ENCODE peak calls at places on chromosome 2, in seven cellular contexts. H is ovary; I is thoracic aorta; F is fibroblast of the aortic adventitia; P is endothelial cell; R is CD4-positive, alpha-beta T cell; Q is AG09319. Y is an unnamed sample.

GRCh38 chr2:71898851-71899681 is 248.6 kb downstream of the CYP26B1 start:
- DNase-seq in R (no peak), I (no peak), H (no peak), P (no peak), F (no peak), Q (no peak), Y (no peak)

GRCh38 chr2:215850380-215850779 is 163.0 kb downstream of the MREG start:
- DNase-seq in H (no peak), P (no peak), R (no peak), Q (no peak), I (no peak), F (no peak), Y (peak)

GRCh38 chr2:144835634-144836351 is 315.9 kb upstream of the ZEB2 start:
- DNase-seq in P (no peak), R (no peak), F (peak), Q (no peak), H (no peak), I (no peak), Y (peak)

GRCh38 chr2:3535794-3536681 is 16.7 kb upstream of the ADI1 start:
- DNase-seq in Q (peak), F (peak), I (peak), R (no peak), P (no peak), H (peak), Y (peak)

GRCh38 chr2:215653344-215654015 is 217.6 kb upstream of the FN1 start:
- DNase-seq in P (no peak), I (no peak), H (no peak), Q (no peak), F (peak), R (no peak), Y (peak)

GRCh38 chr2:217980036-217980435 is 22.8 kb downstream of the TNS1 start:
- DNase-seq in H (peak), R (no peak), F (no peak), I (no peak), P (no peak), Q (no peak), Y (no peak)

GRCh38 chr2:225378984-225379383 is 20.5 kb upstream of the NYAP2 start:
- DNase-seq in Q (no peak), P (no peak), H (no peak), R (no peak), I (no peak), F (no peak), Y (no peak)

GRCh38 chr2:70887550-70888229 is 48.0 kb upstream of the ATP6V1B1 start:
- DNase-seq in Q (no peak), I (no peak), H (no peak), F (no peak), P (no peak), R (no peak), Y (no peak)

GRCh38 chr2:232927793-232928563 is 57.9 kb downstream of the SNORC start:
- DNase-seq in H (no peak), Q (no peak), I (no peak), R (no peak), P (peak), F (no peak), Y (no peak)

GRCh38 chr2:150567771-150568278 is 80.4 kb upstream of the RND3 start:
- DNase-seq in F (peak), I (no peak), H (no peak), P (no peak), Q (peak), R (no peak), Y (peak)

GRCh38 chr2:17615152-17615551 is 74.7 kb downstream of the VSNL1 start:
- DNase-seq in F (no peak), P (no peak), R (no peak), I (no peak), Q (no peak), H (no peak), Y (no peak)

GRCh38 chr2:195535911-195536522 is 121.0 kb upstream of the SLC39A10 start:
- DNase-seq in I (no peak), R (peak), F (no peak), P (no peak), H (no peak), Q (no peak), Y (no peak)

GRCh38 chr2:30686000-30686399 is 121.2 kb downstream of the CAPN13 start:
- DNase-seq in I (no peak), P (no peak), H (no peak), R (no peak), F (no peak), Q (no peak), Y (no peak)

GRCh38 chr2:27956895-27957294 is 66.4 kb downstream of the BABAM2 start:
- DNase-seq in F (peak), R (no peak), H (no peak), I (no peak), Q (no peak), P (no peak), Y (peak)

GRCh38 chr2:241769819-241770184 is 6.8 kb upstream of the GAL3ST2 start:
- DNase-seq in R (no peak), I (no peak), Q (no peak), H (no peak), P (no peak), F (no peak), Y (no peak)

GRCh38 chr2:98899041-98899702 is 36.9 kb downstream of the CRACDL start:
- DNase-seq in F (no peak), H (no peak), I (no peak), Q (no peak), R (no peak), P (no peak), Y (no peak)

GRCh38 chr2:66095820-66096219 is 339.1 kb upstream of the MEIS1 start:
- DNase-seq in I (no peak), P (no peak), R (no peak), F (no peak), Q (no peak), H (no peak), Y (no peak)

GRCh38 chr2:525021-525420 is 152.2 kb downstream of the TMEM18 start:
- DNase-seq in I (no peak), F (no peak), Q (no peak), H (no peak), P (no peak), R (no peak), Y (no peak)

GRCh38 chr2:39567507-39567906 is 98.2 kb upstream of the TMEM178A start:
- DNase-seq in F (peak), R (no peak), H (no peak), P (no peak), I (no peak), Q (peak), Y (no peak)

GRCh38 chr2:223941579-223942277 is 3.4 kb downstream of the WDFY1 start:
- DNase-seq in R (peak), Q (peak), F (peak), H (no peak), P (no peak), I (no peak), Y (peak)

GRCh38 chr2:218097975-218098374 is 27.9 kb upstream of the CXCR2 start:
- DNase-seq in F (no peak), I (no peak), H (no peak), R (no peak), Q (no peak), P (no peak), Y (no peak)

GRCh38 chr2:221731432-221731831 is 159.3 kb upstream of the EPHA4 start:
- DNase-seq in P (no peak), R (no peak), Q (no peak), F (no peak), I (no peak), H (no peak), Y (peak)

GRCh38 chr2:176424756-176425155 is 155.5 kb downstream of the MTX2 start:
- DNase-seq in I (no peak), P (no peak), Q (no peak), H (no peak), F (no peak), R (no peak), Y (no peak)

GRCh38 chr2:176419591-176420071 is 150.4 kb downstream of the MTX2 start:
- DNase-seq in I (no peak), R (no peak), F (peak), P (no peak), Q (no peak), H (no peak), Y (peak)

GRCh38 chr2:176423819-176424218 is 154.6 kb downstream of the MTX2 start:
- DNase-seq in F (no peak), R (no peak), Q (no peak), I (no peak), P (no peak), H (no peak), Y (no peak)

GRCh38 chr2:176418768-176419167 is 149.5 kb downstream of the MTX2 start:
- DNase-seq in I (no peak), F (no peak), Q (no peak), R (no peak), H (no peak), P (no peak), Y (peak)

DNA sequence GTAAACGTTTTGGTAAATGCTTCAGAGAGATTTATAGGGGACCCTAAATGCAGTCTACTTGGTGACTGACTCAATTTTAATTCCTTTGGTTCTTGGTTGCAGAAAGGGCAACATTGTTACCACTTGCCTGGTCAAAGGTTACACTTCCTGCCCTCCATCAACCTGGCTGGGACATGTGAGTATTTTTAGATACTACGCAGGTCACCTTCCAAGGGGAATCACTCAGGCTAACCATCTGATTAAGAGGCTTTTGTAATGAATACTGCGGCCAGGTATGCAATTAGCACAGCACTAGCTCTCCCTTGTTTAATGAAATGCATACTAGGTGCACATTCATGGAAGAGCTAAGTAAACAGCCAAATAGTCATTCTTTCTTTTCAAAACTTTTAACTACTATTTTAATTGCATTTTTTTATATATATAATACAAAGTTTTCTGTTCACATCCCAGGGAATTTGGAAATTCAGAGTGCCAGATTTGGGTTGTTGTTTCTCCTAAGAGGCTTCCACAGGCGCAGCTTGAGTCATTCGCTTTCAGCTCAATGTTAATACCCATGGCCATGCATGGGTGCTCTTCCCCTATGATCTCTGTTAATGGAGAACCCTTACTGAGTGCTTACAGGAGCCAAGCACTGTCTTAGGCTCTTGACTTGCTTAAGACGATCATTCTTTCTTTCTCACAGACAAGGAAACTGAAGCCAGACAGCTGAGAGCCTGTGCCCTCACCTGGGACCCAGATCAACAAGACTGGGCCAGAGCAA is 152.2 kb downstream of the MTX2 start:
- DNase-seq in P (no peak), F (no peak), R (no peak), Q (no peak), H (no peak), I (no peak), Y (no peak)
- TF ChIP-seq CTCF in P (no peak), F (no peak), R (no peak), Q (no peak), H (no peak), I (no peak), Y (no peak)

GRCh38 chr2:134722728-134723127 is 3.9 kb upstream of the TMEM163 start:
- DNase-seq in P (peak), F (no peak), Q (no peak), I (no peak), H (no peak), R (no peak), Y (no peak)
- TF ChIP-seq CTCF in P (peak), F (peak), Q (no peak), I (no peak), H (no peak), R (no peak), Y (peak)

GRCh38 chr2:227474406-227474805 is 2.5 kb downstream of the AGFG1 start:
- DNase-seq in F (no peak), Q (no peak), I (no peak), R (no peak), H (no peak), P (no peak), Y (no peak)

GRCh38 chr2:227472265-227473018 is 486 bp downstream of the AGFG1 start:
- DNase-seq in Q (no peak), R (peak), H (peak), I (no peak), F (no peak), P (peak), Y (no peak)

GRCh38 chr2:227473019-227473461 is 1.1 kb downstream of the AGFG1 start:
- DNase-seq in Q (no peak), R (no peak), H (no peak), P (no peak), F (no peak), I (no peak), Y (peak)

GRCh38 chr2:227466887-227467285 is 5.1 kb upstream of the AGFG1 start:
- DNase-seq in Q (no peak), I (no peak), P (no peak), F (no peak), R (no peak), H (no peak), Y (no peak)

GRCh38 chr2:227471924-227472264 is at the start of gene AGFG1:
- DNase-seq in R (peak), Q (peak), I (peak), P (peak), H (peak), F (peak), Y (peak)
- TF ChIP-seq CTCF in R (peak), Q (peak), I (peak), P (peak), H (peak), F (peak), Y (peak)

DNA sequence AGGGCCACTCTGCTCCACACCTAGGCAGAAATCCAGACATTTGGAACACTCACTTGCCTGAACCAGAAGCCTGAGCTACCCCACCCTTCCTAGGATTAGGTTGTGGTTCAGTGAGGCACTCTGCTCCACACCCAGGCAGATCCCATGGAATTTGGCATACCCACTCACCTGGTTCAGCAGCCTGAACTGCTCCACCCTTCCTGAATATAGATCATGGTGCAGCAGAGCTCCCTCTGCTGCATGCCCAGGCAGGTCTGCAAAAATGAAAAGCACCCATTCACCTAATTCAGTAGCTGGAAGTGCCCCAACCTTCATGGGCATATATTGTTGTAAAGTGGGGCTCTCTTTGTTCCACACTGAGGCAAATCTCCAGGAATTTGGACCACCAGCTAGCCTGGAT is 185.1 kb upstream of the CNTNAP5 start:
- DNase-seq in P (no peak), Q (no peak), I (no peak), R (no peak), H (no peak), F (no peak), Y (no peak)
- TF ChIP-seq CTCF in P (no peak), Q (no peak), I (no peak), R (no peak), H (no peak), F (no peak), Y (no peak)

Y was measured in cardiac fibroblast.